ENCODE peak calls at places on chromosomes 16 and 17, in eight cellular contexts. C is left ventricle myocardium inferior, S is H1, W is tibial artery, I is heart left ventricle, A is thoracic aorta, K is pancreas, X is ovary. R is an unnamed sample.

GRCh38 chr16:87383522-87384161 is at the start of gene FBXO31:
- DNase-seq in I (peak; percentile 86), C (peak; percentile 86), K (peak; percentile 89), S (peak; percentile 91), X (peak; percentile 85), W (peak; percentile 91), A (peak; percentile 47), R (peak; percentile 90)

GRCh38 chr16:23504076-23504452 is 6.2 kb downstream of the GGA2 start:
- DNase-seq in X (no peak), K (no peak), C (no peak), W (no peak), I (peak; percentile 45), A (no peak), S (no peak), R (no peak)

GRCh38 chr16:87437911-87438610 is 45.9 kb downstream of the MAP1LC3B start:
- DNase-seq in I (no peak), X (no peak), C (no peak), S (no peak), W (no peak), A (no peak), K (no peak), R (no peak)

GRCh38 chr17:49775546-49776260 is 11.8 kb upstream of the FAM117A start:
- DNase-seq in C (no peak), S (no peak), I (no peak), X (no peak), A (no peak), K (no peak), W (no peak), R (no peak)

GRCh38 chr17:30824002-30824355 is 513 bp downstream of the CRLF3 start:
- DNase-seq in X (no peak), I (no peak), W (no peak), K (no peak), S (no peak), C (no peak), A (no peak), R (no peak)

GRCh38 chr16:28317040-28317880 is 24.9 kb downstream of the SBK1 start:
- DNase-seq in C (peak; percentile 41), K (peak; percentile 64), I (peak; percentile 42), A (no peak), S (no peak), X (peak; percentile 15), W (no peak), R (no peak)

GRCh38 chr17:28526381-28526780 is 20.2 kb downstream of the FOXN1 start:
- DNase-seq in S (no peak), C (no peak), A (no peak), X (no peak), I (no peak), W (no peak), K (peak; percentile 28), R (no peak)

GRCh38 chr16:60558936-60559335 is 1477.3 kb downstream of the CDH8 start:
- DNase-seq in C (no peak), A (no peak), I (no peak), X (no peak), S (no peak), W (no peak), K (no peak), R (no peak)

GRCh38 chr17:60720763-60721531 is 43.3 kb downstream of the BCAS3 start:
- DNase-seq in W (no peak), C (no peak), X (no peak), K (peak; percentile 36), S (no peak), I (no peak), A (no peak), R (no peak)

GRCh38 chr17:27993161-27993695 is 49.2 kb upstream of the NLK start:
- DNase-seq in S (no peak), K (no peak), X (no peak), W (no peak), C (no peak), I (no peak), A (no peak), R (no peak)

GRCh38 chr16:89696598-89697128 is 4.8 kb downstream of the SPATA2L start:
- DNase-seq in S (no peak), K (peak; percentile 23), C (no peak), W (no peak), I (no peak), X (peak; percentile 8), A (no peak), R (no peak)

GRCh38 chr16:89275837-89276720 is 58.6 kb downstream of the ZNF778 start:
- DNase-seq in X (no peak), S (no peak), C (no peak), I (no peak), W (no peak), A (no peak), K (no peak), R (no peak)

GRCh38 chr17:83007504-83008475 is 71.6 kb upstream of the METRNL start:
- DNase-seq in C (no peak), X (no peak), I (no peak), A (no peak), K (no peak), W (no peak), S (no peak), R (no peak)

GRCh38 chr17:79791354-79792123 is 5.3 kb downstream of the CBX8 start:
- DNase-seq in C (no peak), W (no peak), I (no peak), S (no peak), X (no peak), A (no peak), K (no peak), R (no peak)

GRCh38 chr16:89011909-89012621 is 35.1 kb upstream of the CBFA2T3 start:
- DNase-seq in X (no peak), I (no peak), W (peak; percentile 11), K (no peak), C (no peak), S (no peak), A (no peak), R (no peak)

GRCh38 chr16:29899516-29900101 is at the start of gene SEZ6L2:
- DNase-seq in I (peak; percentile 60), C (peak; percentile 31), K (peak; percentile 87), S (peak; percentile 86), A (no peak), X (no peak), W (no peak), R (no peak)

GRCh38 chr16:20740007-20740883 is 1.4 kb downstream of the THUMPD1 start:
- DNase-seq in A (no peak), I (no peak), W (no peak), K (no peak), C (no peak), S (no peak), X (no peak), R (no peak)
- TF ChIP-seq CTCF in A (peak; percentile 21), I (peak; percentile 33), W (peak; percentile 26), K (no peak), C (peak; percentile 44), S (no peak), X (no peak), R (no peak)

GRCh38 chr17:76670708-76671122 is 27.2 kb upstream of the ST6GALNAC1 start:
- DNase-seq in K (no peak), C (no peak), A (no peak), W (no peak), X (no peak), I (no peak), S (no peak), R (no peak)
- H3K27ac ChIP-seq in K (peak overlapping the region; percentile 92), C (peak overlapping the region; percentile 93), A (no peak overlapping the region), W (no peak overlapping the region), X (peak overlapping the region; percentile 68), I (peak overlapping the region; percentile 93), S (peak overlapping the region; percentile 74), R (no peak overlapping the region)

GRCh38 chr17:44123356-44124117 is at the start of gene HDAC5:
- DNase-seq in S (peak; percentile 72), I (peak; percentile 98), C (peak; percentile 96), X (peak; percentile 96), A (peak; percentile 90), W (peak; percentile 97), K (peak; percentile 95), R (peak; percentile 97)

GRCh38 chr17:44121206-44121605 is 2.2 kb downstream of the HDAC5 start:
- DNase-seq in A (no peak), S (no peak), C (no peak), I (no peak), X (no peak), K (no peak), W (no peak), R (no peak)

GRCh38 chr17:44124118-44124438 is 637 bp upstream of the HDAC5 start:
- DNase-seq in A (no peak), C (no peak), K (no peak), X (no peak), I (no peak), S (no peak), W (no peak), R (no peak)

GRCh38 chr17:44121997-44122824 is 1.2 kb downstream of the HDAC5 start:
- DNase-seq in I (no peak), C (no peak), W (no peak), A (no peak), X (no peak), S (no peak), K (no peak), R (no peak)

DNA sequence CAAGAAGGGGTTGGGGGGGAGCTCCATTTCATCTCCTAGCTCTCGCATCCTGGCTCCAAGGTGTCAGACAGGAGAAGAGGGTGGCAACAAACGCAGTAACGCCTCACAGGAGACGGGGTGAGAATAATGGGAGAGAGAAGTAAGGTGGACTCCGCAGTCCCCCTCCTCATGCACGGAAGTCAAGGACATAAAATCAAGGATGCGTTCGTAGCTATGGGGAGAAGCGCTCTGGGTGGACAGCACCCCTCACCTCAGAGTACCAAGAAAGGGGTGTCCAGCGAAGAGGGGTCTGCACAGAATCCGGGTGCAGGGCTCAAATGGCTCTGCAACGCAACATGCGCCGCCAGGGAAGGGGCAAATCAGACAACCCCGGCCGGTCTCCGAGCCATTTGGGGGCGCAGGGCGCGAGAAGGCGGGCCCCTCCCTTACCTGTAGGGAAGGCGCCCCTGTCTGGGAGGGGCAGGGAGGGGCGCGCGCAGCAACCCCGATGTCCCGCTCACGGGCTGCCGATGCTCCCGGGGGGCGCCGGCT is 551 bp downstream of the HDAC5 start:
- DNase-seq in C (no peak), A (no peak), K (no peak), I (no peak), W (no peak), S (no peak), X (no peak), R (no peak)
- H3K4me1 ChIP-seq in C (peaks cover 65% of the 10 kb centered on the region), A (peaks cover 27% of the 10 kb centered on the region), K (no peaks in the 10 kb centered on the region), I (peaks cover 58% of the 10 kb centered on the region), W (peaks cover 44% of the 10 kb centered on the region), S (peaks cover 31% of the 10 kb centered on the region), X (peaks cover 16% of the 10 kb centered on the region), R (peaks cover 39% of the 10 kb centered on the region)

GRCh38 chr17:202501-202951 is 21.1 kb upstream of the DOC2B start:
- DNase-seq in X (no peak), W (no peak), A (no peak), S (no peak), C (no peak), K (no peak), I (no peak), R (no peak)
- TF ChIP-seq CTCF in X (no peak), W (no peak), A (no peak), S (no peak), C (no peak), K (no peak), I (no peak), R (no peak)

DNA sequence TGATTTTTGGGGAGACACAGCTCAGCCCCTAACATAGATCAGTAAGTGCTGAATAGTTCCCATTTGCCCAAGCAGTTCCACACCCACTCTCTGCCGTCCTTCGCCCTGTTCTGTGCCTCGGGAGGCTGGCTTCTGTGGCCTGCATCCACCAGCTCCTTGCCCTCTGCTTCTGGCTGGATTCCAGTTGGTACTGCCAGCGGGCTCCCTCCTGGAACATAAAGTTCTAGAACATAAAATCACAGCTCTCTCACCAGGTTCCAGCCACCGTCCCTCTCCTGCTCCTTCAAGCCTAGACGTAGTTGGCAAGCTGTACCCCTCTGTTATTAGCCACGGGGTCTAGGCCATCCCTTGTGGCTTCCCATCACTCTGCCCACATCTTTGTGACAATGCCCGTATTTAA is 3.9 kb upstream of the MRPS23 start:
- DNase-seq in X (no peak), S (no peak), I (peak; percentile 79), C (peak; percentile 59), W (peak; percentile 96), A (peak; percentile 52), K (peak; percentile 74), R (peak; percentile 92)
- H3K27ac ChIP-seq in X (peak overlapping the region; percentile 25), S (no peak overlapping the region), I (peak overlapping the region; percentile 95), C (peak overlapping the region; percentile 97), W (peak overlapping the region; percentile 94), A (peak overlapping the region; percentile 92), K (peak overlapping the region; percentile 96), R (peak overlapping the region; percentile 88)